ENCODE peak calls at places on chromosomes 1 and 21, in nine cellular contexts. One of them, this sample, is unnamed.
A peak's percentile ranks its signal among the peaks of the same experiment; 100 is the strongest.

GRCh38 chr1:224497714-224498573 is 63.3 kb upstream of the WDR26 start:
- DNase-seq in CD4-positive, CD25-positive, alpha-beta regulatory T cell: peak; percentile 13
- DNase-seq in sciatic nerve: no peak
- DNase-seq in GM04503: peak; percentile 65
- DNase-seq in esophagus squamous epithelium: no peak
- DNase-seq in naive B cell: no peak
- DNase-seq in NCI-H748 treated with DMSO at 0.1 percent for 48 hours: no peak
- DNase-seq in stimulated activated CD4-positive, alpha-beta T cell treated with anti-CD3 and anti-CD28 coated beads, Interleukin-2, amount 100 ng/mL, for 24 hours: peak; percentile 76
- DNase-seq in NCI-H2171 treated with DMSO at 0.1 percent for 48 hours: peak; percentile 51
- DNase-seq in this sample: no peak

GRCh38 chr1:15028117-15028516 is 125.4 kb upstream of the TMEM51 start:
- DNase-seq in CD4-positive, CD25-positive, alpha-beta regulatory T cell: no peak
- DNase-seq in sciatic nerve: peak; percentile 70
- DNase-seq in GM04503: peak; percentile 83
- DNase-seq in esophagus squamous epithelium: no peak
- DNase-seq in naive B cell: no peak
- DNase-seq in NCI-H748 treated with DMSO at 0.1 percent for 48 hours: no peak
- DNase-seq in stimulated activated CD4-positive, alpha-beta T cell treated with anti-CD3 and anti-CD28 coated beads, Interleukin-2, amount 100 ng/mL, for 24 hours: no peak
- DNase-seq in NCI-H2171 treated with DMSO at 0.1 percent for 48 hours: no peak
- DNase-seq in this sample: no peak

GRCh38 chr1:193458628-193459027 is 272.2 kb upstream of the B3GALT2 start:
- DNase-seq in CD4-positive, CD25-positive, alpha-beta regulatory T cell: peak; percentile 25
- DNase-seq in sciatic nerve: no peak
- DNase-seq in GM04503: no peak
- DNase-seq in esophagus squamous epithelium: no peak
- DNase-seq in naive B cell: no peak
- DNase-seq in NCI-H748 treated with DMSO at 0.1 percent for 48 hours: no peak
- DNase-seq in stimulated activated CD4-positive, alpha-beta T cell treated with anti-CD3 and anti-CD28 coated beads, Interleukin-2, amount 100 ng/mL, for 24 hours: peak; percentile 35
- DNase-seq in NCI-H2171 treated with DMSO at 0.1 percent for 48 hours: no peak
- DNase-seq in this sample: no peak

GRCh38 chr21:27802816-27803475 is 836.1 kb upstream of the ADAMTS5 start:
- DNase-seq in CD4-positive, CD25-positive, alpha-beta regulatory T cell: no peak
- DNase-seq in sciatic nerve: no peak
- DNase-seq in GM04503: no peak
- DNase-seq in esophagus squamous epithelium: no peak
- DNase-seq in naive B cell: no peak
- DNase-seq in NCI-H748 treated with DMSO at 0.1 percent for 48 hours: no peak
- DNase-seq in stimulated activated CD4-positive, alpha-beta T cell treated with anti-CD3 and anti-CD28 coated beads, Interleukin-2, amount 100 ng/mL, for 24 hours: peak; percentile 18
- DNase-seq in NCI-H2171 treated with DMSO at 0.1 percent for 48 hours: peak; percentile 11
- DNase-seq in this sample: no peak

GRCh38 chr1:98086796-98087195 is 166.0 kb upstream of the DPYD start:
- DNase-seq in CD4-positive, CD25-positive, alpha-beta regulatory T cell: no peak
- DNase-seq in sciatic nerve: no peak
- DNase-seq in GM04503: peak; percentile 97
- DNase-seq in esophagus squamous epithelium: no peak
- DNase-seq in naive B cell: no peak
- DNase-seq in NCI-H748 treated with DMSO at 0.1 percent for 48 hours: no peak
- DNase-seq in stimulated activated CD4-positive, alpha-beta T cell treated with anti-CD3 and anti-CD28 coated beads, Interleukin-2, amount 100 ng/mL, for 24 hours: no peak
- DNase-seq in NCI-H2171 treated with DMSO at 0.1 percent for 48 hours: no peak
- DNase-seq in this sample: no peak

GRCh38 chr1:3656450-3657095 is 4.3 kb downstream of the TP73 start:
- DNase-seq in CD4-positive, CD25-positive, alpha-beta regulatory T cell: no peak
- DNase-seq in sciatic nerve: no peak
- DNase-seq in GM04503: no peak
- DNase-seq in esophagus squamous epithelium: no peak
- DNase-seq in naive B cell: no peak
- DNase-seq in NCI-H748 treated with DMSO at 0.1 percent for 48 hours: no peak
- DNase-seq in stimulated activated CD4-positive, alpha-beta T cell treated with anti-CD3 and anti-CD28 coated beads, Interleukin-2, amount 100 ng/mL, for 24 hours: no peak
- DNase-seq in NCI-H2171 treated with DMSO at 0.1 percent for 48 hours: no peak
- DNase-seq in this sample: no peak

GRCh38 chr1:47184771-47185677 is 4.8 kb downstream of the PDZK1IP1 start:
- DNase-seq in CD4-positive, CD25-positive, alpha-beta regulatory T cell: no peak
- DNase-seq in sciatic nerve: no peak
- DNase-seq in GM04503: no peak
- DNase-seq in esophagus squamous epithelium: no peak
- DNase-seq in naive B cell: no peak
- DNase-seq in NCI-H748 treated with DMSO at 0.1 percent for 48 hours: no peak
- DNase-seq in stimulated activated CD4-positive, alpha-beta T cell treated with anti-CD3 and anti-CD28 coated beads, Interleukin-2, amount 100 ng/mL, for 24 hours: no peak
- DNase-seq in NCI-H2171 treated with DMSO at 0.1 percent for 48 hours: no peak
- DNase-seq in this sample: no peak

GRCh38 chr1:116477428-116477827 is 93.4 kb downstream of the CD58 start:
- DNase-seq in CD4-positive, CD25-positive, alpha-beta regulatory T cell: no peak
- DNase-seq in sciatic nerve: no peak
- DNase-seq in GM04503: no peak
- DNase-seq in esophagus squamous epithelium: no peak
- DNase-seq in naive B cell: no peak
- DNase-seq in NCI-H748 treated with DMSO at 0.1 percent for 48 hours: no peak
- DNase-seq in stimulated activated CD4-positive, alpha-beta T cell treated with anti-CD3 and anti-CD28 coated beads, Interleukin-2, amount 100 ng/mL, for 24 hours: no peak
- DNase-seq in NCI-H2171 treated with DMSO at 0.1 percent for 48 hours: no peak
- DNase-seq in this sample: no peak

GRCh38 chr21:33558777-33559421 is 16.1 kb downstream of the SON start:
- DNase-seq in CD4-positive, CD25-positive, alpha-beta regulatory T cell: no peak
- DNase-seq in sciatic nerve: no peak
- DNase-seq in GM04503: no peak
- DNase-seq in esophagus squamous epithelium: no peak
- DNase-seq in naive B cell: no peak
- DNase-seq in NCI-H748 treated with DMSO at 0.1 percent for 48 hours: no peak
- DNase-seq in stimulated activated CD4-positive, alpha-beta T cell treated with anti-CD3 and anti-CD28 coated beads, Interleukin-2, amount 100 ng/mL, for 24 hours: no peak
- DNase-seq in NCI-H2171 treated with DMSO at 0.1 percent for 48 hours: no peak
- DNase-seq in this sample: no peak

GRCh38 chr1:41894101-41894620 is 24.6 kb downstream of the HIVEP3 start:
- DNase-seq in CD4-positive, CD25-positive, alpha-beta regulatory T cell: no peak
- DNase-seq in sciatic nerve: no peak
- DNase-seq in GM04503: no peak
- DNase-seq in esophagus squamous epithelium: no peak
- DNase-seq in naive B cell: no peak
- DNase-seq in NCI-H748 treated with DMSO at 0.1 percent for 48 hours: no peak
- DNase-seq in stimulated activated CD4-positive, alpha-beta T cell treated with anti-CD3 and anti-CD28 coated beads, Interleukin-2, amount 100 ng/mL, for 24 hours: no peak
- DNase-seq in NCI-H2171 treated with DMSO at 0.1 percent for 48 hours: no peak
- DNase-seq in this sample: no peak

GRCh38 chr1:7386226-7387052 is 384.7 kb upstream of the VAMP3 start:
- DNase-seq in CD4-positive, CD25-positive, alpha-beta regulatory T cell: no peak
- DNase-seq in sciatic nerve: no peak
- DNase-seq in GM04503: no peak
- DNase-seq in esophagus squamous epithelium: no peak
- DNase-seq in naive B cell: no peak
- DNase-seq in NCI-H748 treated with DMSO at 0.1 percent for 48 hours: no peak
- DNase-seq in stimulated activated CD4-positive, alpha-beta T cell treated with anti-CD3 and anti-CD28 coated beads, Interleukin-2, amount 100 ng/mL, for 24 hours: no peak
- DNase-seq in NCI-H2171 treated with DMSO at 0.1 percent for 48 hours: peak; percentile 91
- DNase-seq in this sample: no peak

GRCh38 chr1:224082146-224082545 is 31.8 kb upstream of the FBXO28 start:
- DNase-seq in CD4-positive, CD25-positive, alpha-beta regulatory T cell: no peak
- DNase-seq in sciatic nerve: no peak
- DNase-seq in GM04503: peak; percentile 66
- DNase-seq in esophagus squamous epithelium: no peak
- DNase-seq in naive B cell: no peak
- DNase-seq in NCI-H748 treated with DMSO at 0.1 percent for 48 hours: no peak
- DNase-seq in stimulated activated CD4-positive, alpha-beta T cell treated with anti-CD3 and anti-CD28 coated beads, Interleukin-2, amount 100 ng/mL, for 24 hours: no peak
- DNase-seq in NCI-H2171 treated with DMSO at 0.1 percent for 48 hours: no peak
- DNase-seq in this sample: no peak

GRCh38 chr1:12478612-12478985 is 139.4 kb downstream of the DHRS3 start:
- DNase-seq in CD4-positive, CD25-positive, alpha-beta regulatory T cell: no peak
- DNase-seq in sciatic nerve: no peak
- DNase-seq in GM04503: no peak
- DNase-seq in esophagus squamous epithelium: no peak
- DNase-seq in naive B cell: peak; percentile 28
- DNase-seq in NCI-H748 treated with DMSO at 0.1 percent for 48 hours: no peak
- DNase-seq in stimulated activated CD4-positive, alpha-beta T cell treated with anti-CD3 and anti-CD28 coated beads, Interleukin-2, amount 100 ng/mL, for 24 hours: no peak
- DNase-seq in NCI-H2171 treated with DMSO at 0.1 percent for 48 hours: no peak
- DNase-seq in this sample: no peak

GRCh38 chr1:245765241-245766000 is 610.6 kb downstream of the KIF26B start:
- DNase-seq in CD4-positive, CD25-positive, alpha-beta regulatory T cell: no peak
- DNase-seq in sciatic nerve: no peak
- DNase-seq in GM04503: peak; percentile 29
- DNase-seq in esophagus squamous epithelium: no peak
- DNase-seq in naive B cell: no peak
- DNase-seq in NCI-H748 treated with DMSO at 0.1 percent for 48 hours: no peak
- DNase-seq in stimulated activated CD4-positive, alpha-beta T cell treated with anti-CD3 and anti-CD28 coated beads, Interleukin-2, amount 100 ng/mL, for 24 hours: no peak
- DNase-seq in NCI-H2171 treated with DMSO at 0.1 percent for 48 hours: no peak
- DNase-seq in this sample: no peak

GRCh38 chr1:25640646-25641328 is 24.2 kb downstream of the MAN1C1 start:
- DNase-seq in CD4-positive, CD25-positive, alpha-beta regulatory T cell: no peak
- DNase-seq in sciatic nerve: no peak
- DNase-seq in GM04503: no peak
- DNase-seq in esophagus squamous epithelium: no peak
- DNase-seq in naive B cell: no peak
- DNase-seq in NCI-H748 treated with DMSO at 0.1 percent for 48 hours: no peak
- DNase-seq in stimulated activated CD4-positive, alpha-beta T cell treated with anti-CD3 and anti-CD28 coated beads, Interleukin-2, amount 100 ng/mL, for 24 hours: no peak
- DNase-seq in NCI-H2171 treated with DMSO at 0.1 percent for 48 hours: no peak
- DNase-seq in this sample: no peak

GRCh38 chr1:167922611-167923074 is 8.7 kb upstream of the ADCY10 start:
- DNase-seq in CD4-positive, CD25-positive, alpha-beta regulatory T cell: no peak
- DNase-seq in sciatic nerve: no peak
- DNase-seq in GM04503: no peak
- DNase-seq in esophagus squamous epithelium: no peak
- DNase-seq in naive B cell: no peak
- DNase-seq in NCI-H748 treated with DMSO at 0.1 percent for 48 hours: no peak
- DNase-seq in stimulated activated CD4-positive, alpha-beta T cell treated with anti-CD3 and anti-CD28 coated beads, Interleukin-2, amount 100 ng/mL, for 24 hours: no peak
- DNase-seq in NCI-H2171 treated with DMSO at 0.1 percent for 48 hours: no peak
- DNase-seq in this sample: no peak

GRCh38 chr1:114755006-114755936 is 2.5 kb downstream of the CSDE1 start:
- DNase-seq in CD4-positive, CD25-positive, alpha-beta regulatory T cell: no peak
- DNase-seq in sciatic nerve: no peak
- DNase-seq in GM04503: no peak
- DNase-seq in esophagus squamous epithelium: no peak
- DNase-seq in naive B cell: no peak
- DNase-seq in NCI-H748 treated with DMSO at 0.1 percent for 48 hours: no peak
- DNase-seq in stimulated activated CD4-positive, alpha-beta T cell treated with anti-CD3 and anti-CD28 coated beads, Interleukin-2, amount 100 ng/mL, for 24 hours: no peak
- DNase-seq in NCI-H2171 treated with DMSO at 0.1 percent for 48 hours: no peak
- DNase-seq in this sample: no peak

GRCh38 chr1:93880731-93881130 is 1.7 kb upstream of the DNTTIP2 start:
- DNase-seq in CD4-positive, CD25-positive, alpha-beta regulatory T cell: no peak
- DNase-seq in sciatic nerve: no peak
- DNase-seq in GM04503: no peak
- DNase-seq in esophagus squamous epithelium: no peak
- DNase-seq in naive B cell: no peak
- DNase-seq in NCI-H748 treated with DMSO at 0.1 percent for 48 hours: no peak
- DNase-seq in stimulated activated CD4-positive, alpha-beta T cell treated with anti-CD3 and anti-CD28 coated beads, Interleukin-2, amount 100 ng/mL, for 24 hours: no peak
- DNase-seq in NCI-H2171 treated with DMSO at 0.1 percent for 48 hours: no peak
- DNase-seq in this sample: no peak

GRCh38 chr1:160066829-160067720 is 2.9 kb downstream of the KCNJ10 start:
- DNase-seq in CD4-positive, CD25-positive, alpha-beta regulatory T cell: no peak
- DNase-seq in sciatic nerve: no peak
- DNase-seq in GM04503: no peak
- DNase-seq in esophagus squamous epithelium: no peak
- DNase-seq in naive B cell: no peak
- DNase-seq in NCI-H748 treated with DMSO at 0.1 percent for 48 hours: no peak
- DNase-seq in stimulated activated CD4-positive, alpha-beta T cell treated with anti-CD3 and anti-CD28 coated beads, Interleukin-2, amount 100 ng/mL, for 24 hours: no peak
- DNase-seq in NCI-H2171 treated with DMSO at 0.1 percent for 48 hours: no peak
- DNase-seq in this sample: no peak

GRCh38 chr21:28442624-28443023 is 550.1 kb downstream of the LTN1 start:
- DNase-seq in CD4-positive, CD25-positive, alpha-beta regulatory T cell: no peak
- DNase-seq in sciatic nerve: no peak
- DNase-seq in GM04503: no peak
- DNase-seq in esophagus squamous epithelium: no peak
- DNase-seq in naive B cell: no peak
- DNase-seq in NCI-H748 treated with DMSO at 0.1 percent for 48 hours: no peak
- DNase-seq in stimulated activated CD4-positive, alpha-beta T cell treated with anti-CD3 and anti-CD28 coated beads, Interleukin-2, amount 100 ng/mL, for 24 hours: no peak
- DNase-seq in NCI-H2171 treated with DMSO at 0.1 percent for 48 hours: no peak
- DNase-seq in this sample: no peak

GRCh38 chr1:219467524-219467923 is 145.4 kb downstream of the ZC3H11B start:
- DNase-seq in CD4-positive, CD25-positive, alpha-beta regulatory T cell: no peak
- DNase-seq in sciatic nerve: no peak
- DNase-seq in GM04503: no peak
- DNase-seq in esophagus squamous epithelium: no peak
- DNase-seq in naive B cell: no peak
- DNase-seq in NCI-H748 treated with DMSO at 0.1 percent for 48 hours: no peak
- DNase-seq in stimulated activated CD4-positive, alpha-beta T cell treated with anti-CD3 and anti-CD28 coated beads, Interleukin-2, amount 100 ng/mL, for 24 hours: no peak
- DNase-seq in NCI-H2171 treated with DMSO at 0.1 percent for 48 hours: no peak
- DNase-seq in this sample: no peak

GRCh38 chr1:78472851-78473496 is 17.8 kb upstream of the PTGFR start:
- DNase-seq in CD4-positive, CD25-positive, alpha-beta regulatory T cell: no peak
- DNase-seq in sciatic nerve: no peak
- DNase-seq in GM04503: no peak
- DNase-seq in esophagus squamous epithelium: no peak
- DNase-seq in naive B cell: no peak
- DNase-seq in NCI-H748 treated with DMSO at 0.1 percent for 48 hours: no peak
- DNase-seq in stimulated activated CD4-positive, alpha-beta T cell treated with anti-CD3 and anti-CD28 coated beads, Interleukin-2, amount 100 ng/mL, for 24 hours: no peak
- DNase-seq in NCI-H2171 treated with DMSO at 0.1 percent for 48 hours: no peak
- DNase-seq in this sample: no peak

GRCh38 chr1:116982319-116983004 is 19.1 kb upstream of the CD101 start:
- DNase-seq in CD4-positive, CD25-positive, alpha-beta regulatory T cell: no peak
- DNase-seq in sciatic nerve: no peak
- DNase-seq in GM04503: no peak
- DNase-seq in esophagus squamous epithelium: no peak
- DNase-seq in naive B cell: no peak
- DNase-seq in NCI-H748 treated with DMSO at 0.1 percent for 48 hours: no peak
- DNase-seq in stimulated activated CD4-positive, alpha-beta T cell treated with anti-CD3 and anti-CD28 coated beads, Interleukin-2, amount 100 ng/mL, for 24 hours: no peak
- DNase-seq in NCI-H2171 treated with DMSO at 0.1 percent for 48 hours: no peak
- DNase-seq in this sample: no peak

GRCh38 chr21:45794040-45794439 is 150.5 kb downstream of the PCBP3 start:
- DNase-seq in CD4-positive, CD25-positive, alpha-beta regulatory T cell: no peak
- DNase-seq in sciatic nerve: no peak
- DNase-seq in GM04503: no peak
- DNase-seq in esophagus squamous epithelium: no peak
- DNase-seq in naive B cell: no peak
- DNase-seq in NCI-H748 treated with DMSO at 0.1 percent for 48 hours: no peak
- DNase-seq in stimulated activated CD4-positive, alpha-beta T cell treated with anti-CD3 and anti-CD28 coated beads, Interleukin-2, amount 100 ng/mL, for 24 hours: no peak
- DNase-seq in NCI-H2171 treated with DMSO at 0.1 percent for 48 hours: no peak
- DNase-seq in this sample: no peak

GRCh38 chr1:17755120-17755519 is at the start of gene ACTL8:
- DNase-seq in CD4-positive, CD25-positive, alpha-beta regulatory T cell: no peak
- DNase-seq in sciatic nerve: no peak
- DNase-seq in GM04503: no peak
- DNase-seq in esophagus squamous epithelium: no peak
- DNase-seq in naive B cell: no peak
- DNase-seq in NCI-H748 treated with DMSO at 0.1 percent for 48 hours: no peak
- DNase-seq in stimulated activated CD4-positive, alpha-beta T cell treated with anti-CD3 and anti-CD28 coated beads, Interleukin-2, amount 100 ng/mL, for 24 hours: no peak
- DNase-seq in NCI-H2171 treated with DMSO at 0.1 percent for 48 hours: no peak
- DNase-seq in this sample: no peak

GRCh38 chr1:195933816-195934215 is 674.4 kb downstream of the KCNT2 start:
- DNase-seq in CD4-positive, CD25-positive, alpha-beta regulatory T cell: no peak
- DNase-seq in sciatic nerve: no peak
- DNase-seq in GM04503: no peak
- DNase-seq in esophagus squamous epithelium: no peak
- DNase-seq in naive B cell: no peak
- DNase-seq in NCI-H748 treated with DMSO at 0.1 percent for 48 hours: no peak
- DNase-seq in stimulated activated CD4-positive, alpha-beta T cell treated with anti-CD3 and anti-CD28 coated beads, Interleukin-2, amount 100 ng/mL, for 24 hours: no peak
- DNase-seq in NCI-H2171 treated with DMSO at 0.1 percent for 48 hours: no peak
- DNase-seq in this sample: no peak

GRCh38 chr1:48214820-48215219 is 7.7 kb upstream of the SLC5A9 start:
- DNase-seq in CD4-positive, CD25-positive, alpha-beta regulatory T cell: no peak
- DNase-seq in sciatic nerve: no peak
- DNase-seq in GM04503: no peak
- DNase-seq in esophagus squamous epithelium: no peak
- DNase-seq in naive B cell: no peak
- DNase-seq in NCI-H748 treated with DMSO at 0.1 percent for 48 hours: no peak
- DNase-seq in stimulated activated CD4-positive, alpha-beta T cell treated with anti-CD3 and anti-CD28 coated beads, Interleukin-2, amount 100 ng/mL, for 24 hours: no peak
- DNase-seq in NCI-H2171 treated with DMSO at 0.1 percent for 48 hours: no peak
- DNase-seq in this sample: no peak

GRCh38 chr21:42515708-42516502 is 2.3 kb downstream of the SLC37A1 start:
- DNase-seq in CD4-positive, CD25-positive, alpha-beta regulatory T cell: no peak
- DNase-seq in sciatic nerve: no peak
- DNase-seq in GM04503: no peak
- DNase-seq in esophagus squamous epithelium: no peak
- DNase-seq in naive B cell: no peak
- DNase-seq in NCI-H748 treated with DMSO at 0.1 percent for 48 hours: peak; percentile 84
- DNase-seq in stimulated activated CD4-positive, alpha-beta T cell treated with anti-CD3 and anti-CD28 coated beads, Interleukin-2, amount 100 ng/mL, for 24 hours: no peak
- DNase-seq in NCI-H2171 treated with DMSO at 0.1 percent for 48 hours: no peak
- DNase-seq in this sample: no peak

GRCh38 chr1:44249543-44249942 is 36.3 kb downstream of the DMAP1 start:
- DNase-seq in CD4-positive, CD25-positive, alpha-beta regulatory T cell: no peak
- DNase-seq in sciatic nerve: peak; percentile 70
- DNase-seq in GM04503: no peak
- DNase-seq in esophagus squamous epithelium: no peak
- DNase-seq in naive B cell: no peak
- DNase-seq in NCI-H748 treated with DMSO at 0.1 percent for 48 hours: no peak
- DNase-seq in stimulated activated CD4-positive, alpha-beta T cell treated with anti-CD3 and anti-CD28 coated beads, Interleukin-2, amount 100 ng/mL, for 24 hours: no peak
- DNase-seq in NCI-H2171 treated with DMSO at 0.1 percent for 48 hours: no peak
- DNase-seq in this sample: no peak

GRCh38 chr1:43653339-43653738 is 3.4 kb downstream of the KDM4A start:
- DNase-seq in CD4-positive, CD25-positive, alpha-beta regulatory T cell: no peak
- DNase-seq in sciatic nerve: no peak
- DNase-seq in GM04503: no peak
- DNase-seq in esophagus squamous epithelium: no peak
- DNase-seq in naive B cell: no peak
- DNase-seq in NCI-H748 treated with DMSO at 0.1 percent for 48 hours: no peak
- DNase-seq in stimulated activated CD4-positive, alpha-beta T cell treated with anti-CD3 and anti-CD28 coated beads, Interleukin-2, amount 100 ng/mL, for 24 hours: no peak
- DNase-seq in NCI-H2171 treated with DMSO at 0.1 percent for 48 hours: no peak
- DNase-seq in this sample: no peak

GRCh38 chr21:31921079-31921478 is 48.3 kb downstream of the HUNK start:
- DNase-seq in CD4-positive, CD25-positive, alpha-beta regulatory T cell: no peak
- DNase-seq in sciatic nerve: no peak
- DNase-seq in GM04503: no peak
- DNase-seq in esophagus squamous epithelium: no peak
- DNase-seq in naive B cell: no peak
- DNase-seq in NCI-H748 treated with DMSO at 0.1 percent for 48 hours: no peak
- DNase-seq in stimulated activated CD4-positive, alpha-beta T cell treated with anti-CD3 and anti-CD28 coated beads, Interleukin-2, amount 100 ng/mL, for 24 hours: no peak
- DNase-seq in NCI-H2171 treated with DMSO at 0.1 percent for 48 hours: no peak
- DNase-seq in this sample: no peak

This sample was measured in NCI-H1417 treated with DMSO at 0.1 percent for 48 hours.